ENCODE peak calls at places on chromosome 13, in six cellular contexts. W is pancreas; I is stimulated activated CD4-positive, alpha-beta T cell treated with anti-CD3 and anti-CD28 coated beads, Interleukin-4, amount 100 ng/mL, for 48 hours; A is glutamatergic neuron; K is left ventricle myocardium superior; U is activated CD4-positive, alpha-beta T cell treated with anti-CD3 and anti-CD28 coated beads, Interleukin-2, amount 10 ng/mL, durations not matched to agents 7 days and 5 days. P is an unnamed sample.

GRCh38 chr13:71606818-71607217 is 260.2 kb downstream of the DACH1 start:
- DNase-seq in W (no peak), I (no peak), A (no peak), K (no peak), U (no peak), P (no peak)

GRCh38 chr13:113633485-113633873 is 24.5 kb downstream of the ATP4B start:
- DNase-seq in K (peak; percentile 14), W (peak; percentile 28), I (no peak), A (peak; percentile 5), U (no peak), P (no peak)

GRCh38 chr13:111219306-111219705 is 101.1 kb upstream of the TEX29 start:
- DNase-seq in A (no peak), I (no peak), W (no peak), K (peak; percentile 62), U (no peak), P (no peak)

GRCh38 chr13:58587183-58587582 is 955.6 kb downstream of the PCDH17 start:
- DNase-seq in U (no peak), I (no peak), W (no peak), A (no peak), K (no peak), P (no peak)

GRCh38 chr13:83215627-83216026 is 666.6 kb downstream of the SLITRK1 start:
- DNase-seq in W (no peak), K (no peak), A (no peak), U (no peak), I (no peak), P (no peak)

GRCh38 chr13:50334944-50335343 is 319.7 kb downstream of the KCNRG start:
- DNase-seq in K (no peak), W (no peak), I (no peak), U (no peak), A (no peak), P (no peak)

GRCh38 chr13:99894105-99894504 is 77.5 kb downstream of the ZIC5 start:
- DNase-seq in K (no peak), U (no peak), I (no peak), W (no peak), A (no peak), P (peak; percentile 33)

GRCh38 chr13:110570886-110571285 is 9.4 kb upstream of the RAB20 start:
- DNase-seq in A (no peak), U (no peak), K (no peak), W (peak; percentile 31), I (no peak), P (no peak)

GRCh38 chr13:76707360-76707759 is 178.8 kb downstream of the KCTD12 start:
- DNase-seq in U (no peak), A (no peak), K (no peak), I (no peak), W (no peak), P (no peak)

GRCh38 chr13:97388385-97388784 is 45.6 kb upstream of the RAP2A start:
- DNase-seq in A (no peak), U (no peak), I (no peak), W (no peak), K (no peak), P (no peak)

GRCh38 chr13:111404746-111405145 is 84.3 kb downstream of the TEX29 start:
- DNase-seq in I (no peak), W (no peak), K (no peak), U (no peak), A (peak; percentile 2), P (no peak)

GRCh38 chr13:51723529-51723928 is 80.4 kb downstream of the DHRS12 start:
- DNase-seq in W (no peak), I (no peak), U (no peak), K (no peak), A (no peak), P (no peak)

GRCh38 chr13:91193358-91193757 is 154.1 kb upstream of the MIR17HG start:
- DNase-seq in W (no peak), U (no peak), I (no peak), A (no peak), K (no peak), P (no peak)

GRCh38 chr13:38803566-38803965 is 116.7 kb downstream of the FREM2 start:
- DNase-seq in A (no peak), I (no peak), W (no peak), K (no peak), U (no peak), P (no peak)

GRCh38 chr13:32281083-32281482 is 34.1 kb downstream of the ZAR1L start:
- DNase-seq in K (no peak), A (no peak), I (no peak), W (no peak), U (no peak), P (no peak)

GRCh38 chr13:113918981-113919646 is 54.8 kb downstream of the C13orf46 start:
- DNase-seq in U (no peak), A (no peak), W (peak; percentile 50), K (no peak), I (no peak), P (peak; percentile 33)

GRCh38 chr13:113545455-113545930 is 39.1 kb upstream of the TFDP1 start:
- DNase-seq in I (no peak), U (no peak), W (no peak), K (peak; percentile 44), A (peak; percentile 46), P (no peak)

GRCh38 chr13:102042746-102043145 is 359.1 kb downstream of the FGF14 start:
- DNase-seq in I (no peak), W (no peak), K (no peak), U (no peak), A (no peak), P (no peak)

GRCh38 chr13:47190696-47191095 is 293.8 kb upstream of the HTR2A start:
- DNase-seq in W (no peak), K (no peak), U (no peak), A (no peak), I (no peak), P (no peak)

GRCh38 chr13:109764474-109765292 is 21.7 kb downstream of the IRS2 start:
- DNase-seq in A (peak; percentile 27), U (peak; percentile 33), W (no peak), K (no peak), I (no peak), P (no peak)

GRCh38 chr13:110624766-110625756 is 9.7 kb downstream of the NAXD start:
- DNase-seq in W (no peak), A (no peak), K (no peak), U (no peak), I (no peak), P (no peak)

GRCh38 chr13:110575322-110576069 is 14.0 kb upstream of the RAB20 start:
- DNase-seq in A (peak; percentile 72), U (peak; percentile 11), K (peak; percentile 43), W (peak; percentile 59), I (no peak), P (peak; percentile 71)

GRCh38 chr13:48233886-48234488 is 981 bp downstream of the ITM2B start:
- DNase-seq in K (no peak), U (no peak), I (no peak), W (no peak), A (no peak), P (no peak)

GRCh38 chr13:20482275-20482761 is 43.3 kb downstream of the CRYL1 start:
- DNase-seq in K (no peak), U (no peak), W (no peak), I (no peak), A (no peak), P (no peak)

GRCh38 chr13:40063278-40063698 is 407.8 kb downstream of the COG6 start:
- DNase-seq in K (no peak), U (no peak), W (no peak), I (no peak), A (no peak), P (no peak)

GRCh38 chr13:100694722-100695644 is 20.4 kb upstream of the TMTC4 start:
- DNase-seq in A (peak; percentile 67), W (peak; percentile 73), K (peak; percentile 43), U (no peak), I (no peak), P (no peak)

GRCh38 chr13:20616059-20616797 is 49.3 kb downstream of the IFT88 start:
- DNase-seq in K (no peak), A (no peak), W (no peak), I (no peak), U (no peak), P (no peak)

P was measured in activated CD8-positive, alpha-beta memory T cell treated with anti-CD3 and anti-CD28 coated beads, Interleukin-2, amount 10 ng/mL, durations not matched to agents 7 days and 5 days.